ENCODE peak calls at places on chromosomes 16 and 17, in four cellular contexts. One of them, this sample, is unnamed.

GRCh38 chr16:66248096-66248495 is 118.4 kb upstream of the CDH5 start:
- DNase-seq in PC-9: no peak
- DNase-seq in mammary epithelial cell: no peak
- DNase-seq in AG09309: peak
- DNase-seq in this sample: no peak

GRCh38 chr17:76204277-76204676 is 36.0 kb downstream of the RNF157 start:
- DNase-seq in PC-9: peak
- DNase-seq in mammary epithelial cell: peak
- DNase-seq in AG09309: no peak
- DNase-seq in this sample: peak

GRCh38 chr16:2586241-2586640 is 48.4 kb downstream of the PDPK1 start:
- DNase-seq in PC-9: no peak
- DNase-seq in mammary epithelial cell: no peak
- DNase-seq in AG09309: no peak
- DNase-seq in this sample: no peak

GRCh38 chr16:72876221-72876620 is 171.7 kb downstream of the ZFHX3 start:
- DNase-seq in PC-9: peak
- DNase-seq in mammary epithelial cell: no peak
- DNase-seq in AG09309: peak
- DNase-seq in this sample: peak

GRCh38 chr17:73593249-73593965 is 50.8 kb downstream of the SDK2 start:
- DNase-seq in PC-9: no peak
- DNase-seq in mammary epithelial cell: no peak
- DNase-seq in AG09309: no peak
- DNase-seq in this sample: no peak

GRCh38 chr16:67244387-67245188 is 2.7 kb downstream of the FHOD1 start:
- DNase-seq in PC-9: peak
- DNase-seq in mammary epithelial cell: peak
- DNase-seq in AG09309: peak
- DNase-seq in this sample: no peak

GRCh38 chr16:71923941-71924690 is 28.8 kb downstream of the IST1 start:
- DNase-seq in PC-9: no peak
- DNase-seq in mammary epithelial cell: no peak
- DNase-seq in AG09309: no peak
- DNase-seq in this sample: no peak

GRCh38 chr16:16027728-16028310 is 78.4 kb downstream of the ABCC1 start:
- DNase-seq in PC-9: no peak
- DNase-seq in mammary epithelial cell: no peak
- DNase-seq in AG09309: no peak
- DNase-seq in this sample: no peak

GRCh38 chr17:15890279-15890892 is 54.5 kb upstream of the ADORA2B start:
- DNase-seq in PC-9: no peak
- DNase-seq in mammary epithelial cell: no peak
- DNase-seq in AG09309: no peak
- DNase-seq in this sample: no peak

GRCh38 chr17:596763-597644 is 117.6 kb downstream of the VPS53 start:
- DNase-seq in PC-9: no peak
- DNase-seq in mammary epithelial cell: peak
- DNase-seq in AG09309: no peak
- DNase-seq in this sample: no peak

GRCh38 chr16:84182680-84183571 is 3.9 kb downstream of the TAF1C start:
- DNase-seq in PC-9: no peak
- DNase-seq in mammary epithelial cell: no peak
- DNase-seq in AG09309: no peak
- DNase-seq in this sample: no peak

GRCh38 chr17:36825113-36825955 is 111.9 kb upstream of the LHX1 start:
- DNase-seq in PC-9: no peak
- DNase-seq in mammary epithelial cell: no peak
- DNase-seq in AG09309: no peak
- DNase-seq in this sample: no peak

DNA sequence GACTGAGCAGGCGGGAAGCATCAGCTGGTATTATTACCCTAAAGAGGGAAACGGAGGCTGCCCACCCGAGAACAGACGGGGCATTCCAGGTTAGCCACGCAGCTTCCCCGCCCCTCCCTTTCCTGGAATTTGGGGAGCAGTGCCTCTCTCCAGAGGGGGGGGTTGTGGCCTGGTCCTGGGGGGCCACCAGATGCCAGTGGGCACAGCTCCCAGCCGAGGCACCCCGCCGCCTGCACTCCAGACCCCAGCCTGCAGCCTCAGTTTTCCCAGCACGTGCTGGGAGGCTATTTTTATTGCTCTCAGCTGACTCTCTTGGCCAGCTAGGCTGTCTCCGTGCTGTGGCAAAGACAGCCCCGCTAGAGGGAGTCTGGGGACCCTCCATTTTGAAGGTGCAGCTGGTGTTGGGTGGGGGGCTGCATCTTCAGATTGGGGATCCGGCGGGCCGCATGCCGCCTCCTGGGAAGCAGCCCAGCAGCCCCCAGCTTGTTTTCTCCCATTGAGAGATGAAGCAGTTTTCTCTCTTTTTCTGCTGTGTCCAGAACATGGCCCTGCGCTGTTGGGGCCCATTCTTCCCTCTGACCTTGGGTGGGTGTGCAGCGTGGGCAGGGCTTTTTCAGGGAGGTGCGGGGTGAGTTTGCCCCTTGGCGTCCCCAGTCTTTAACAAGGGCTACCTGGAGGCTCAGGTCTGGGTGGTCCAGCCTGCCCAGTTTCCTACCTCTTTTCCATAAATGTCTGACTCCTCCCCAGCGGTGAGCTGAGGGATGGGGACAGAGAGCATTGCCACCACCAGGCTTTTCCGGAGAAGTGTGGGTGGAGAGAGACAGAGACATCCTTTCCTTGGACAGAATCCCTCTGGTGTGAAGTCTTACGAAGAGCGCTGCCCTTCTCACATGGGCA is 62.5 kb upstream of the GSE1 start:
- DNase-seq in PC-9: no peak
- DNase-seq in mammary epithelial cell: no peak
- DNase-seq in AG09309: no peak
- DNase-seq in this sample: no peak
- TF ChIP-seq CTCF in PC-9: no peak
- TF ChIP-seq CTCF in mammary epithelial cell: no peak
- TF ChIP-seq CTCF in AG09309: peak
- TF ChIP-seq CTCF in this sample: no peak

DNA sequence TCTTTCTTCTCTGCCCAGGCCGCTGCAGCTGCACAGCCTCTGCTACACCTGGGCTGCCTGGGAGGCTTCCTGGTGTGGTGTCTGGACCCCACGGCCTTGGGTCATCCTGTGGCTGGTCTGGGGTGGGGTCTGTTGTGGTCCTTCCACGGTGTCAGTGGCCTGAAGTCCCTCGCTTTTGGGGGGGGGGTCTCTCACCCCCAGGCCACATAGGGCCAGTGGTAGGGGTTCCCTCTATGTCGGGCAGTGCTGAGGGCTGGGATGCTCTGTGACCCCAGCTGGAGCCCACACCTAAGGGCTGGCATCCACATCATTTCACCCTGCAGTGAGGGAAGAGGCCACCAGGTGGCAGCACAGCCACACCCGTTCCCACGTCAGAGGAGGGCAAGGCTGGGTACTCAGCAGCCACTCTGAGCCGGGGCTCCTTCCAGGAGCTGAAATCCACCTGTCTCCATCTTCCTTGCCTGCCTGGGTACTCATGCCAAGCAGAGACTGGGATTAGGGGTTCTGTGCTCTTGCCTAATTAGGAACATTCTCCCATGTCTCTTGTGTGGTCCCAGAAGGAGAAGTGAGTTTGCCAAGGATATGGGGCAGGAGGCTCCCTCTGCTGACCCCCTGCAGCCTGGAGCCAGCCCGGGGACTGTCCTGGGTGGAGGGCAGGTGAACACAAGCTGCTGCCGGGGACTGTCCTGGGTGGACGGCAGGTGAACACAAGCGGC is 13.0 kb downstream of the ENGASE start:
- DNase-seq in PC-9: no peak
- DNase-seq in mammary epithelial cell: peak
- DNase-seq in AG09309: no peak
- DNase-seq in this sample: no peak
- TF ChIP-seq CTCF in PC-9: peak
- TF ChIP-seq CTCF in mammary epithelial cell: peak
- TF ChIP-seq CTCF in AG09309: peak
- TF ChIP-seq CTCF in this sample: peak

GRCh38 chr17:61478026-61478789 is 26.0 kb downstream of the TBX4 start:
- DNase-seq in PC-9: no peak
- DNase-seq in mammary epithelial cell: no peak
- DNase-seq in AG09309: no peak
- DNase-seq in this sample: no peak
- TF ChIP-seq CTCF in PC-9: no peak
- TF ChIP-seq CTCF in mammary epithelial cell: no peak
- TF ChIP-seq CTCF in AG09309: no peak
- TF ChIP-seq CTCF in this sample: no peak

GRCh38 chr17:81365601-81366585 is 29.4 kb upstream of the BAHCC1 start:
- DNase-seq in PC-9: peak
- DNase-seq in mammary epithelial cell: peak
- DNase-seq in AG09309: no peak
- DNase-seq in this sample: no peak
- TF ChIP-seq CTCF in PC-9: no peak
- TF ChIP-seq CTCF in mammary epithelial cell: no peak
- TF ChIP-seq CTCF in AG09309: no peak
- TF ChIP-seq CTCF in this sample: no peak

GRCh38 chr17:39942076-39942475 is 14.5 kb downstream of the LRRC3C start:
- DNase-seq in PC-9: no peak
- DNase-seq in mammary epithelial cell: no peak
- DNase-seq in AG09309: no peak
- DNase-seq in this sample: no peak

GRCh38 chr17:39937462-39937861 is 9.9 kb downstream of the LRRC3C start:
- DNase-seq in PC-9: no peak
- DNase-seq in mammary epithelial cell: no peak
- DNase-seq in AG09309: no peak
- DNase-seq in this sample: no peak

GRCh38 chr17:39939031-39939430 is 11.5 kb downstream of the LRRC3C start:
- DNase-seq in PC-9: no peak
- DNase-seq in mammary epithelial cell: no peak
- DNase-seq in AG09309: no peak
- DNase-seq in this sample: no peak

GRCh38 chr17:39938140-39938869 is 10.8 kb downstream of the LRRC3C start:
- DNase-seq in PC-9: no peak
- DNase-seq in mammary epithelial cell: no peak
- DNase-seq in AG09309: no peak
- DNase-seq in this sample: no peak

DNA sequence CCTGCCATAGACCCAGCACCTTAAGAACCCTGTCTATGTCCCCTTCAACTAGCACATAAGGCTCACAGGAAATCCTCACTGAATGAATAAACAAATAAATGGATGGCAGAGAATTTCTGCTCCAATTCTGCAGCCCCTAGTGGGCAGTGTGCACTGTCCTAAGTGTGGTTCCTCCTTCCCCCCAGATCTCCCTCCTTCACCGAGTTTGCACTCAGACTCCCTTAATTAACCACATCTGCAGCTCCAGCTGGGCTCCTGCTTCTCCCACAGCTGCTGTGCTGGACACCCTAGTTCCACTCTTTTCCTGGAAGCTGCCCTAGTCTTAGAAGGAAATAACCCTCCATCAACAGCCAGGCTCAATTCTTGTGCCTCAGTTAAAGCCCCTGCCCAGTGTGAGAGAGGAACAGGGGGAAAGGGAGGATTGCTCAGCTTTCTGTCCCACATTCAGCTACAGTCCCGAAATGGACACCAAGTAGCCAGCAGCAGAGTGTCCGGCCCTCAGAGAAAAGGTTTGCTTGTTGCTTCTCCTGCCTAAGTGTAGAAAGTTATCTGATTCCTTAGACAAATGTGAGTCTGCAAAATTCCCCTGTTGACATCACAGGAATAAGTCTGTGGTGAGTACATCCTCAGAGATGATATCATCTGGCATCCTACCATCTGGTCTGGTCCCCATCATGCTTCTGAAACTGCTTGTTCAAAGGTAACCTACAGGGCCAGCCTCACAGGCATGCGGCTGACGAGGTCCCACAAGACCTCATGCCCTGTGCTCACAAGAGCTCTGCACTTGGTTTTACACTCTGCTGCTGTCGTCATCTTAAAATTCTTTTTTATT is 12.3 kb downstream of the LRRC3C start:
- DNase-seq in PC-9: no peak
- DNase-seq in mammary epithelial cell: peak
- DNase-seq in AG09309: peak
- DNase-seq in this sample: peak
- TF ChIP-seq CTCF in PC-9: peak
- TF ChIP-seq CTCF in mammary epithelial cell: peak
- TF ChIP-seq CTCF in AG09309: peak
- TF ChIP-seq CTCF in this sample: peak

GRCh38 chr17:45429338-45430005 is 3.2 kb downstream of the ARHGAP27 start:
- DNase-seq in PC-9: peak
- DNase-seq in mammary epithelial cell: no peak
- DNase-seq in AG09309: no peak
- DNase-seq in this sample: no peak

GRCh38 chr17:45427181-45427835 is 5.4 kb downstream of the ARHGAP27 start:
- DNase-seq in PC-9: peak
- DNase-seq in mammary epithelial cell: no peak
- DNase-seq in AG09309: no peak
- DNase-seq in this sample: no peak

GRCh38 chr17:45428050-45428953 is 4.4 kb downstream of the ARHGAP27 start:
- DNase-seq in PC-9: peak
- DNase-seq in mammary epithelial cell: peak
- DNase-seq in AG09309: no peak
- DNase-seq in this sample: peak

GRCh38 chr17:45430006-45430737 is 2.5 kb downstream of the ARHGAP27 start:
- DNase-seq in PC-9: no peak
- DNase-seq in mammary epithelial cell: no peak
- DNase-seq in AG09309: no peak
- DNase-seq in this sample: no peak

DNA sequence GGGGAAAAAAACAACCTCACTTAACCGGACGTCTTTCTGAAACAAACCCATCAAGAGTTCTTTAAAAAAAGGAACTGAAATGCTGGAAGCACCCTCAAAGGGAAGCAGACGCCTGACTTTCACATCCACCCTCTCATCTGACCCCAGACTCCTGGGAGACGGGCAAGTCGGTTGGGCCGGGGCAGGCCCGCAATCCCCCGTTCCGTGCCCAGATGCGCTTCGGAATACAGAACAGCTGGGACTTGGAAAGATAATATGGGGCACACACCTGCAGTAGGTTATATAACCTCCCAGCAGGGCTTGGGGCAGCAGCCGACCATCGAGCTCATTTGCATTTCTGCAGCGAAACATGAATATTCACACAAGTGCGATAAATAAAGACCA is 3.7 kb downstream of the ARHGAP27 start:
- DNase-seq in PC-9: peak
- DNase-seq in mammary epithelial cell: no peak
- DNase-seq in AG09309: no peak
- DNase-seq in this sample: no peak
- TF ChIP-seq CTCF in PC-9: no peak
- TF ChIP-seq CTCF in mammary epithelial cell: no peak
- TF ChIP-seq CTCF in AG09309: no peak
- TF ChIP-seq CTCF in this sample: no peak

GRCh38 chr17:66960623-66961022 is 3.9 kb upstream of the CACNG4 start:
- DNase-seq in PC-9: no peak
- DNase-seq in mammary epithelial cell: no peak
- DNase-seq in AG09309: no peak
- DNase-seq in this sample: no peak
- TF ChIP-seq CTCF in PC-9: no peak
- TF ChIP-seq CTCF in mammary epithelial cell: no peak
- TF ChIP-seq CTCF in AG09309: no peak
- TF ChIP-seq CTCF in this sample: no peak

GRCh38 chr17:57735707-57736106 is 9.4 kb downstream of the CCDC182 start:
- DNase-seq in PC-9: no peak
- DNase-seq in mammary epithelial cell: peak
- DNase-seq in AG09309: no peak
- DNase-seq in this sample: no peak
- TF ChIP-seq CTCF in PC-9: peak
- TF ChIP-seq CTCF in mammary epithelial cell: peak
- TF ChIP-seq CTCF in AG09309: no peak
- TF ChIP-seq CTCF in this sample: peak

GRCh38 chr17:81037783-81038733 is 3.1 kb downstream of the BAIAP2 start:
- DNase-seq in PC-9: peak
- DNase-seq in mammary epithelial cell: no peak
- DNase-seq in AG09309: no peak
- DNase-seq in this sample: no peak
- TF ChIP-seq CTCF in PC-9: no peak
- TF ChIP-seq CTCF in mammary epithelial cell: no peak
- TF ChIP-seq CTCF in AG09309: no peak
- TF ChIP-seq CTCF in this sample: no peak

This sample was measured in AG04450.